ENCODE peak calls at places on chromosomes 16 and 17, in eight cellular contexts. C is NCI-H510A; E is amniotic stem cell; V is stimulated activated CD4-positive, alpha-beta T cell treated with anti-CD3 and anti-CD28 coated beads, Interleukin-4, amount 100 ng/mL, for 1 hour; G is psoas muscle; X is HEK293T; A is IMR-90; I is GM23248. W is an unnamed sample.

GRCh38 chr17:42667088-42667951 is 8.2 kb downstream of the TUBG2 start:
- DNase-seq in V (no peak), I (peak; percentile 93), G (peak; percentile 70), E (peak; percentile 86), X (no peak), C (no peak), A (peak; percentile 73), W (peak; percentile 86)

GRCh38 chr17:9329251-9329921 is 246.2 kb downstream of the STX8 start:
- DNase-seq in X (no peak), I (no peak), A (no peak), C (no peak), E (no peak), G (no peak), V (no peak), W (no peak)

GRCh38 chr16:51163366-51163765 is 12.3 kb upstream of the SALL1 start:
- DNase-seq in G (no peak), I (peak; percentile 85), A (peak; percentile 23), E (no peak), C (no peak), X (no peak), V (no peak), W (no peak)

GRCh38 chr17:33929181-33929724 is 325.8 kb upstream of the CCL2 start:
- DNase-seq in I (no peak), X (no peak), C (no peak), V (no peak), A (no peak), E (no peak), G (no peak), W (no peak)

GRCh38 chr16:27245276-27246231 is 23.0 kb downstream of the NSMCE1 start:
- DNase-seq in A (peak; percentile 99), I (peak; percentile 93), G (peak; percentile 63), C (no peak), E (no peak), V (no peak), X (no peak), W (no peak)

GRCh38 chr17:63718981-63719380 is 19.1 kb upstream of the LIMD2 start:
- DNase-seq in V (no peak), A (no peak), C (no peak), G (no peak), I (no peak), X (no peak), E (no peak), W (no peak)

GRCh38 chr17:78415821-78416301 is 37.4 kb downstream of the PGS1 start:
- DNase-seq in X (no peak), G (no peak), V (no peak), E (no peak), C (no peak), A (peak; percentile 11), I (no peak), W (no peak)

GRCh38 chr16:66406534-66407368 is 20.3 kb upstream of the BEAN1 start:
- DNase-seq in X (peak; percentile 89), G (peak; percentile 85), I (peak; percentile 89), A (peak; percentile 49), C (peak; percentile 51), V (peak; percentile 89), E (peak; percentile 77), W (peak; percentile 94)

GRCh38 chr16:66515543-66516171 is 34.3 kb downstream of the TK2 start:
- DNase-seq in V (no peak), I (peak; percentile 80), A (peak; percentile 37), G (no peak), X (no peak), C (no peak), E (no peak), W (peak; percentile 40)

GRCh38 chr16:55039931-55040330 is 109.3 kb downstream of the IRX5 start:
- DNase-seq in G (no peak), C (no peak), X (no peak), I (no peak), V (no peak), A (no peak), E (no peak), W (no peak)

GRCh38 chr17:33049781-33050414 is 58.3 kb downstream of the SPACA3 start:
- DNase-seq in A (peak; percentile 48), I (peak; percentile 62), G (no peak), C (no peak), E (peak; percentile 3), X (peak; percentile 58), V (peak; percentile 30), W (peak; percentile 68)

GRCh38 chr17:65417406-65418221 is 143.8 kb downstream of the AXIN2 start:
- DNase-seq in E (no peak), C (no peak), A (no peak), I (peak; percentile 25), X (no peak), G (no peak), V (no peak), W (peak; percentile 14)